ENCODE peak calls at places on chromosomes 16 and 17, in six cellular contexts. Z is right atrium auricular region; N is cerebellar cortex; Y is fibroblast of villous mesenchyme; C is CD8-positive, alpha-beta memory T cell; T is NCI-H1048. E is an unnamed sample.

GRCh38 chr17:6930754-6931153 is 65.1 kb upstream of the ALOX12 start:
- DNase-seq in Z (no peak), T (no peak), C (no peak), Y (no peak), N (no peak), E (peak)

GRCh38 chr16:22217890-22218730 is 12.0 kb downstream of the EEF2K start:
- DNase-seq in Y (no peak), N (no peak), T (no peak), C (no peak), Z (no peak), E (peak)

GRCh38 chr17:19958023-19958422 is 19.6 kb downstream of the AKAP10 start:
- DNase-seq in Y (peak), N (no peak), T (no peak), C (no peak), Z (no peak), E (no peak)

GRCh38 chr17:19753661-19754463 is 5.8 kb upstream of the ALDH3A1 start:
- DNase-seq in T (no peak), N (peak), Z (no peak), Y (no peak), C (no peak), E (no peak)

GRCh38 chr17:44773140-44773539 is 14.4 kb downstream of the ADAM11 start:
- DNase-seq in C (no peak), Z (no peak), N (no peak), T (no peak), Y (no peak), E (no peak)

GRCh38 chr17:38442548-38442947 is 14.3 kb downstream of the ARHGAP23 start:
- DNase-seq in N (no peak), Z (no peak), Y (no peak), C (no peak), T (no peak), E (no peak)

GRCh38 chr17:933168-934083 is 46.1 kb downstream of the NXN start:
- DNase-seq in Z (no peak), Y (peak), T (no peak), N (no peak), C (no peak), E (peak)

GRCh38 chr17:34254651-34255380 is at the start of gene CCL2:
- DNase-seq in Y (peak), Z (peak), C (no peak), N (peak), T (no peak), E (peak)

GRCh38 chr16:3065742-3066439 is 451 bp downstream of the IL32 start:
- DNase-seq in N (no peak), T (no peak), Z (no peak), C (no peak), Y (no peak), E (no peak)

GRCh38 chr17:81399481-81400153 is 4.4 kb downstream of the BAHCC1 start:
- DNase-seq in Y (peak), N (no peak), C (no peak), T (no peak), Z (no peak), E (peak)

GRCh38 chr17:7560172-7561027 is 1.3 kb upstream of the SENP3 start:
- DNase-seq in Z (no peak), Y (peak), N (peak), T (no peak), C (no peak), E (peak)

GRCh38 chr17:31136319-31136718 is 41.5 kb downstream of the NF1 start:
- DNase-seq in C (no peak), T (no peak), Z (no peak), N (no peak), Y (peak), E (no peak)

GRCh38 chr17:561118-561517 is 153.5 kb downstream of the VPS53 start:
- DNase-seq in T (no peak), Y (peak), C (no peak), N (no peak), Z (no peak), E (no peak)

GRCh38 chr17:74924250-74924948 is at the start of gene OTOP2:
- DNase-seq in N (no peak), T (no peak), C (no peak), Z (no peak), Y (no peak), E (peak)

E was measured in OCI-M1.